ENCODE peak calls at places on chromosomes 6 and 20, in nine cellular contexts. K, I, N, J, A, V, W, B and F are unnamed samples.

GRCh38 chr6:2038096-2038495 is 207.3 kb downstream of the GMDS start:
- DNase-seq in K (no peak), I (no peak), N (no peak), J (no peak), A (no peak), V (no peak), W (no peak), B (no peak), F (no peak)

GRCh38 chr6:7062445-7063162 is 45.2 kb upstream of the RREB1 start:
- DNase-seq in K (peak), I (no peak), N (no peak), J (no peak), A (no peak), V (no peak), W (no peak), B (peak), F (no peak)

GRCh38 chr20:14583413-14583812 is 246.0 kb upstream of the FLRT3 start:
- DNase-seq in K (no peak), I (no peak), N (no peak), J (no peak), A (no peak), V (no peak), W (no peak), B (no peak), F (no peak)

GRCh38 chr20:50580016-50580747 is 70.0 kb downstream of the PTPN1 start:
- DNase-seq in K (no peak), I (no peak), N (peak), J (no peak), A (peak), V (peak), W (no peak), B (peak), F (peak)

GRCh38 chr20:60003776-60004175 is 45.6 kb downstream of the CDH26 start:
- DNase-seq in K (no peak), I (no peak), N (no peak), J (no peak), A (no peak), V (no peak), W (no peak), B (no peak), F (no peak)

GRCh38 chr6:132228894-132229293 is 172.4 kb downstream of the MOXD1 start:
- DNase-seq in K (no peak), I (no peak), N (no peak), J (no peak), A (no peak), V (no peak), W (no peak), B (no peak), F (no peak)

GRCh38 chr6:80771941-80772340 is 665.5 kb downstream of the BCKDHB start:
- DNase-seq in K (no peak), I (no peak), N (peak), J (no peak), A (no peak), V (no peak), W (no peak), B (no peak), F (peak)

GRCh38 chr20:53995949-53996348 is 74.4 kb downstream of the BCAS1 start:
- DNase-seq in K (no peak), I (no peak), N (no peak), J (no peak), A (no peak), V (no peak), W (no peak), B (no peak), F (no peak)

GRCh38 chr6:9225441-9225871 is 790.1 kb upstream of the SLC35B3 start:
- DNase-seq in K (no peak), I (no peak), N (no peak), J (no peak), A (no peak), V (no peak), W (no peak), B (no peak), F (no peak)

GRCh38 chr6:163820745-163821456 is 406.4 kb downstream of the QKI start:
- DNase-seq in K (no peak), I (no peak), N (no peak), J (no peak), A (no peak), V (no peak), W (no peak), B (no peak), F (no peak)

GRCh38 chr6:15441215-15441868 is 195.5 kb downstream of the JARID2 start:
- DNase-seq in K (peak), I (peak), N (peak), J (no peak), A (no peak), V (no peak), W (no peak), B (peak), F (no peak)

GRCh38 chr6:32700391-32701040 is 34.1 kb upstream of the HLA-DQB1 start:
- DNase-seq in K (peak), I (peak), N (peak), J (peak), A (no peak), V (peak), W (no peak), B (peak), F (peak)

GRCh38 chr6:26270121-26270861 is 94.7 kb upstream of the BTN3A2 start:
- DNase-seq in K (no peak), I (no peak), N (no peak), J (no peak), A (no peak), V (no peak), W (no peak), B (no peak), F (no peak)

GRCh38 chr20:4173142-4173541 is 157.8 kb upstream of the RNF24 start:
- DNase-seq in K (no peak), I (no peak), N (no peak), J (no peak), A (no peak), V (no peak), W (no peak), B (no peak), F (no peak)

GRCh38 chr6:53048431-53049195 is 16.6 kb upstream of the FBXO9 start:
- DNase-seq in K (no peak), I (no peak), N (no peak), J (no peak), A (no peak), V (no peak), W (no peak), B (no peak), F (no peak)

GRCh38 chr6:160141001-160141726 is 19.5 kb downstream of the SLC22A1 start:
- DNase-seq in K (no peak), I (peak), N (no peak), J (no peak), A (no peak), V (no peak), W (no peak), B (no peak), F (no peak)

GRCh38 chr6:111265842-111266241 is 178.5 kb downstream of the SLC16A10 start:
- DNase-seq in K (no peak), I (no peak), N (no peak), J (no peak), A (no peak), V (no peak), W (no peak), B (no peak), F (no peak)

GRCh38 chr20:1299522-1299921 is 29.4 kb downstream of the SDCBP2 start:
- DNase-seq in K (no peak), I (no peak), N (no peak), J (no peak), A (no peak), V (no peak), W (no peak), B (peak), F (no peak)

GRCh38 chr6:91299544-91300491 is 712.9 kb upstream of the MAP3K7 start:
- DNase-seq in K (no peak), I (peak), N (peak), J (no peak), A (no peak), V (no peak), W (no peak), B (peak), F (peak)

GRCh38 chr6:11270030-11271027 is 37.9 kb upstream of the NEDD9 start:
- DNase-seq in K (peak), I (no peak), N (no peak), J (no peak), A (no peak), V (peak), W (no peak), B (peak), F (no peak)

GRCh38 chr6:106751501-106752252 is 122.3 kb downstream of the QRSL1 start:
- DNase-seq in K (no peak), I (no peak), N (no peak), J (no peak), A (no peak), V (no peak), W (no peak), B (peak), F (no peak)

GRCh38 chr20:52060794-52061714 is 130.5 kb downstream of the ZFP64 start:
- DNase-seq in K (no peak), I (no peak), N (peak), J (no peak), A (no peak), V (no peak), W (no peak), B (peak), F (peak)